ENCODE peak calls at places on chromosomes 11 and 22, in ten cellular contexts. I is neuronal stem cell; Y is gastrocnemius medialis; M is AG04450; Q is RWPE1; U is CD4-positive, alpha-beta T cell; W is PC-3; R is tibial nerve; X is OCI-LY7; H is thoracic aorta. G is an unnamed sample.

GRCh38 chr22:35470903-35471321 is 69.7 kb upstream of the RASD2 start:
- DNase-seq in I (no peak), R (no peak), Q (no peak), U (no peak), M (no peak), X (no peak), W (no peak), Y (no peak), H (no peak), G (no peak)

GRCh38 chr11:26551186-26551801 is 20.8 kb downstream of the MUC15 start:
- DNase-seq in Y (no peak), X (no peak), I (no peak), R (no peak), H (no peak), Q (no peak), U (no peak), M (no peak), W (peak), G (no peak)

GRCh38 chr22:37240240-37240940 is 3.7 kb downstream of the RAC2 start:
- DNase-seq in U (no peak), Y (no peak), X (no peak), H (no peak), Q (no peak), W (no peak), R (no peak), M (no peak), I (no peak), G (no peak)

GRCh38 chr11:65649656-65650546 is 12.0 kb downstream of the SIPA1 start:
- DNase-seq in U (no peak), R (no peak), H (no peak), X (no peak), M (no peak), I (no peak), Q (no peak), W (no peak), Y (no peak), G (no peak)

GRCh38 chr22:49218142-49218541 is 609.5 kb downstream of the BRD1 start:
- DNase-seq in Q (no peak), U (no peak), I (no peak), R (no peak), X (no peak), H (no peak), W (no peak), Y (no peak), M (no peak), G (no peak)

GRCh38 chr11:79095424-79095823 is 345.4 kb downstream of the TENM4 start:
- DNase-seq in Y (no peak), H (no peak), X (no peak), U (no peak), M (no peak), Q (no peak), I (no peak), W (no peak), R (no peak), G (no peak)

GRCh38 chr11:20608938-20609337 is 9.5 kb downstream of the SLC6A5 start:
- DNase-seq in I (no peak), H (no peak), M (no peak), W (no peak), Y (no peak), R (no peak), X (no peak), U (no peak), Q (no peak), G (no peak)

GRCh38 chr22:50519151-50519550 is 6.2 kb downstream of the SCO2 start:
- DNase-seq in M (no peak), H (no peak), Y (no peak), U (no peak), Q (no peak), X (no peak), R (no peak), W (no peak), I (no peak), G (no peak)

GRCh38 chr11:865512-866430 is 23.1 kb downstream of the TSPAN4 start:
- DNase-seq in H (no peak), Y (no peak), R (no peak), I (no peak), Q (no peak), M (no peak), U (no peak), X (no peak), W (no peak), G (no peak)

GRCh38 chr11:5367461-5368074 is 16.0 kb upstream of the OR51M1 start:
- DNase-seq in U (no peak), Q (no peak), R (no peak), H (no peak), I (no peak), X (no peak), W (no peak), Y (no peak), M (peak), G (no peak)

GRCh38 chr11:44860967-44861828 is 89.5 kb downstream of the TP53I11 start:
- DNase-seq in U (no peak), Y (no peak), W (no peak), Q (no peak), R (no peak), H (no peak), M (no peak), X (no peak), I (no peak), G (no peak)

GRCh38 chr11:6391548-6392134 is 1.4 kb downstream of the SMPD1 start:
- DNase-seq in Q (no peak), U (no peak), H (no peak), W (no peak), R (no peak), I (no peak), M (no peak), X (no peak), Y (no peak), G (no peak)
- H3K27ac ChIP-seq in Q (no peak), U (peak), H (no peak), W (no peak), R (peak), I (no peak), M (no peak), X (no peak), Y (peak), G (no peak)

DNA sequence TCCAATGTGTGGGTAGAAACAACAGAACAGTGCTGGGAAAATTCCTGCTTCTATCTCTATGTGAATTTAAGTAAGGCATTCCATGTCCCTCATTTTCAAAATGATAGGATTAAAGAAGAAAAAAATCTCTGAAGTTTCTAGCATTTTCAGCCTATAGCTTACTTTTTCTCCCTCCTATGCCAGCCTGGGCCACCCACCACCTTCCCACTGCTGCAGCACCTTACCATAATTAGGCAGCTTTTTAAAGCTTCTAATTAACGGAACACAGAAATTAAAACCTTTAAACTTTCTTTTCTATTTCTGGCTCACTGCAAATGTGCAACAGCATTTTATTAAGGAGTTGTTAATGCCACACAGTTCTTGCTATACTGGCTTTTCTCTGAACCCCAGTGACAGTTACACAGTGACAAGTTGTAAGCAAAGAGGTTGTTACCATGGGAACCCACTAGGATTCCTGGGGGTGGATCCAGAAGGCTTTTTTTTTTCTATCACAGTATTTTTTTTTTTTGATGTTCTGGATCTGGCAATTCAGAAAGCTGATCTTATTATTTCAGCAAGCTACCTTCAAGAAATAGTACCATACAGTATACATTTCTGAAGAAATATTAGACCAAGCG is 20.2 kb downstream of the CELF1 start:
- DNase-seq in Y (no peak), X (no peak), R (no peak), W (no peak), H (no peak), Q (no peak), M (no peak), I (no peak), U (no peak), G (no peak)
- H3K27ac ChIP-seq in Y (peak), X (no peak), R (no peak), W (no peak), H (no peak), Q (no peak), M (no peak), I (no peak), U (no peak), G (peak)

DNA sequence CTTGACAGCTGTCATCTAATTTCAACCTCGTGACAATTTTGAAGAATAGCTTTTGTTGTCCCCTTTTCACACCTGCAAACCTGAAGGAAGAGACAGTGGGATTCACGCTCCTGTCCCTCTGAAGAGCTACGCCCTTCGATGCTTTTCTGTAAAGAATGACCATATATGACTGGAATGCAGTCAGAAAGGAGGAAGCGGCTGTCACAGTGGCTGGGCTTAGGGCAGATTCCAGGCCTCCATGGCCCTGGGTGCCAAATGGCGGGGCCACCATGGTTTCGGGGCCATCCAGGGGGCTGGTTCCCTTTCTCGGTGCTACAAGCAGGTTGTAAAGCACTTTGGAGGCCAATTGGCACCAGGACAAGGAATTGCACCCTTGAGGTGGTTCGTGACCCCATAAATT is 22.2 kb upstream of the FGF19 start:
- DNase-seq in W (no peak), R (no peak), Q (no peak), M (no peak), I (no peak), H (no peak), Y (no peak), X (no peak), U (no peak), G (no peak)
- H3K27ac ChIP-seq in W (no peak), R (no peak), Q (no peak), M (no peak), I (no peak), H (no peak), Y (no peak), X (no peak), U (no peak), G (no peak)

DNA sequence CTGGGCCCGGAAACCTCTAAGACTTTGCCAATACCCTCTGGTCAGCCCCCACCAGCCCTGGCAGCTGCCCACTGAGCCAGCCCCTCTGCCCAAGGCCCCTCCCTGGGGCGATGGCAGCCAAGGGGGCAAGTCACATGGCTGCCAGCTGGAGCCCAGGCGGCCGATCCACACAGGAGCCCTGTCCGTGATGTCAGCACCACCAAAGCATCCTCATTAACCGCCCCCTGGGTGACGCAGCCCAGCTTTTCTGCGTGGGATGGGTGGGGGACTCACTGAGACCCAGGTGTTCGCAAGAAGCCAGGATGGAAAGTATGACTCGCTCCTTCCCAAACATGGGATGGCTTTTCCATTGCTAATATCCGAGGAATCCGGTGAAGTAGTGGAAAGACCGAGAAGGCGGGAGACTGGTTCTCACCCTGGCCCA is 46.6 kb upstream of the WNT7B start:
- DNase-seq in X (no peak), H (no peak), Q (peak), Y (no peak), W (no peak), M (peak), I (no peak), U (no peak), R (no peak), G (no peak)
- H3K27ac ChIP-seq in X (no peak), H (peak), Q (peak), Y (no peak), W (no peak), M (peak), I (no peak), U (no peak), R (no peak), G (no peak)

GRCh38 chr22:40723396-40723933 is 44.2 kb downstream of the MCHR1 start:
- DNase-seq in Q (no peak), M (no peak), Y (no peak), X (no peak), W (no peak), R (no peak), I (no peak), H (no peak), U (no peak), G (no peak)

GRCh38 chr22:40728731-40729189 is 49.5 kb downstream of the MCHR1 start:
- DNase-seq in M (no peak), I (no peak), W (no peak), R (no peak), Y (no peak), X (peak), Q (no peak), U (peak), H (no peak), G (no peak)

GRCh38 chr22:40732996-40733292 is 53.7 kb downstream of the MCHR1 start:
- DNase-seq in W (no peak), H (no peak), U (no peak), R (no peak), X (no peak), Q (no peak), Y (no peak), M (no peak), I (no peak), G (no peak)

GRCh38 chr22:40729284-40729683 is 50.0 kb downstream of the MCHR1 start:
- DNase-seq in Y (no peak), Q (no peak), X (no peak), H (no peak), M (no peak), W (no peak), I (no peak), U (no peak), R (no peak), G (no peak)

DNA sequence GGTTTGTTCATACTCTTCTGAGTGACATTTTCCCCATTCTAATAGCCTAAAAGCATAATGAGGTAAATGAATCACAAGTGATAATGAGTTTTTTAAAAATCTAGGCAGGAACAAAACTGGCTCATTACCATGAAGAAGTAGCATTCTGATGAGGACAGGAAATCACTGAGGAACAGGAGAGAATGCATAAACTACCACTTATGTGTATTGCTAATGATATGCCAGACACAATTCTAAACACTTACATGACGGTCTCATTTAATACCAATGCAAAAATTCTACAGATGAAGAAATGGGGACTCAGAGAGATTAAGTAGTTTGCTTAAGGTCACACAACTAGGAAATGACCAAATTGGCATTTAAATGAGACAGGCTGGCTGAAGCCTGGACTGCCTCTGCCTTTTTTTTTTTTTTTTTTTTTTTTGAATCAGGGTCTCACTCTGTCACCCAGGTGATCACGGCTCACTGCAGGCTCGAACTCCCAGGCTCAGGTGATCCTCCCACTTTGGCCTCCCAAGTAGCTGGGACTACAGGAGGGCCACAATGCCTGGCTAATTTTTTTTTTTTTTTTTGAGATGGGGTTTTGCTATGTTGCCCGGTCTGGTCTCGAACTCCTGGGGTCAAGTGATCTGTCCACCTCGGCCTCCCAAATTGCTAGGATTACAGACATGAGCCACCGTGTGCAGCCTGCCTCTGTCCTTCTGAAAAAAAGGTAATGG is 48.5 kb downstream of the MCHR1 start:
- DNase-seq in Y (no peak), U (no peak), M (no peak), W (no peak), R (no peak), X (no peak), H (no peak), Q (no peak), I (no peak), G (no peak)
- H3K27ac ChIP-seq in Y (no peak), U (peak), M (no peak), W (no peak), R (no peak), X (no peak), H (no peak), Q (no peak), I (no peak), G (no peak)

GRCh38 chr11:17921620-17922473 is 91.0 kb downstream of the SERGEF start:
- DNase-seq in M (no peak), I (no peak), Y (peak), U (no peak), H (no peak), W (no peak), Q (no peak), X (no peak), R (peak), G (no peak)

GRCh38 chr11:17914957-17915356 is 97.9 kb downstream of the SERGEF start:
- DNase-seq in X (no peak), W (no peak), Y (no peak), U (no peak), R (no peak), I (no peak), M (no peak), Q (no peak), H (no peak), G (no peak)

GRCh38 chr11:17918049-17918605 is 94.7 kb downstream of the SERGEF start:
- DNase-seq in H (no peak), R (no peak), W (no peak), M (no peak), U (no peak), Q (no peak), I (no peak), X (no peak), Y (no peak), G (no peak)

GRCh38 chr11:17915500-17916143 is 97.2 kb downstream of the SERGEF start:
- DNase-seq in U (no peak), H (no peak), R (no peak), M (no peak), I (no peak), W (no peak), Y (no peak), Q (no peak), X (no peak), G (no peak)

DNA sequence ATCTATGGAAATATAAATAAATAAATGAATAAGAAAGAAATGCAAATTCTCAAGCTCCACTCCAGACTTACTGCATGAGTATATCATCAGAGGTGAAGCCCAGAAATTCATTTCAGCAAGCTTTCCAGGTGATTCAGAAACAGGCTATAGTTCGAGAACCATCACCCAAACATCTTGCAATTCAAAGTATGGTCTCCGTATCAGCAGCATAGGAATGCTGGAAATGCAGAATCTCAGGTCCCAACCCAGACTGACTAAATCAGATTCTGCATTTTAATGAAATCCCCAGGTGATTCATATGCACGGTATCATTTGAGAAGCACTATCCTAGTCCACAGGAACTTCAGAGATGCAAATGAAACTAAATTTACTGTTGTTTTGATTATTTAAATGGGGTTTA is 95.3 kb downstream of the SERGEF start:
- DNase-seq in I (no peak), H (no peak), Q (no peak), U (no peak), W (no peak), Y (no peak), X (no peak), R (no peak), M (no peak), G (no peak)
- H3K27ac ChIP-seq in I (no peak), H (no peak), Q (no peak), U (no peak), W (no peak), Y (no peak), X (no peak), R (no peak), M (no peak), G (no peak)

GRCh38 chr11:68751331-68751856 is at the start of gene TESMIN:
- DNase-seq in W (peak), R (peak), Q (peak), X (peak), M (peak), Y (peak), H (peak), I (peak), U (peak), G (peak)
- H3K27ac ChIP-seq in W (no peak), R (peak), Q (peak), X (peak), M (no peak), Y (no peak), H (no peak), I (no peak), U (no peak), G (no peak)

GRCh38 chr22:30301995-30302809 is 12.9 kb upstream of the CASTOR1 start:
- DNase-seq in I (no peak), Y (no peak), H (no peak), U (no peak), M (no peak), W (peak), Q (no peak), R (no peak), X (peak), G (no peak)
- H3K27ac ChIP-seq in I (no peak), Y (peak), H (peak), U (peak), M (no peak), W (peak), Q (peak), R (peak), X (peak), G (peak)

G was measured in caudate nucleus.